ENCODE peak calls at places on chromosome 19, in four cellular contexts. One of them, this sample, is unnamed.
A peak's percentile ranks its signal among the peaks of the same experiment; 100 is the strongest.

GRCh38 chr19:56393119-56394012 is at the start of gene ZNF582:
- DNase-seq in K562: peak; percentile 95
- DNase-seq in WTC11: peak; percentile 93
- DNase-seq in HepG2: peak; percentile 80
- DNase-seq in this sample: peak; percentile 97

GRCh38 chr19:16371540-16371986 is 46.9 kb downstream of the KLF2 start:
- DNase-seq in WTC11: no peak
- DNase-seq in K562: peak; percentile 75
- DNase-seq in HepG2: no peak
- DNase-seq in this sample: no peak

GRCh38 chr19:57830071-57830602 is at the start of gene ZNF587B:
- DNase-seq in WTC11: peak; percentile 94
- DNase-seq in HepG2: peak; percentile 47
- DNase-seq in K562: peak; percentile 61
- DNase-seq in this sample: no peak

GRCh38 chr19:48539503-48540096 is 12.4 kb upstream of the SULT2B1 start:
- DNase-seq in K562: peak; percentile 50
- DNase-seq in WTC11: no peak
- DNase-seq in HepG2: no peak
- DNase-seq in this sample: peak; percentile 94

GRCh38 chr19:44740351-44740824 is 8.1 kb upstream of the BCL3 start:
- DNase-seq in WTC11: no peak
- DNase-seq in K562: peak; percentile 56
- DNase-seq in HepG2: peak; percentile 83
- DNase-seq in this sample: no peak

GRCh38 chr19:46976845-46977320 is 42.8 kb upstream of the NPAS1 start:
- DNase-seq in HepG2: no peak
- DNase-seq in WTC11: peak; percentile 49
- DNase-seq in K562: peak; percentile 81
- DNase-seq in this sample: no peak

GRCh38 chr19:5805465-5806132 is 732 bp downstream of the NRTN start:
- DNase-seq in WTC11: peak; percentile 95
- DNase-seq in K562: peak; percentile 87
- DNase-seq in HepG2: peak; percentile 65
- DNase-seq in this sample: peak; percentile 62

GRCh38 chr19:13195678-13196077 is 45.5 kb downstream of the IER2 start:
- DNase-seq in WTC11: peak; percentile 87
- DNase-seq in HepG2: peak; percentile 80
- DNase-seq in K562: peak; percentile 72
- DNase-seq in this sample: peak; percentile 36

GRCh38 chr19:882871-883497 is 10.0 kb downstream of the MED16 start:
- DNase-seq in HepG2: no peak
- DNase-seq in K562: no peak
- DNase-seq in WTC11: no peak
- DNase-seq in this sample: no peak

GRCh38 chr19:45767410-45767880 is 1.6 kb downstream of the SIX5 start:
- DNase-seq in K562: peak; percentile 89
- DNase-seq in HepG2: peak; percentile 78
- DNase-seq in WTC11: peak; percentile 69
- DNase-seq in this sample: peak; percentile 74

DNA sequence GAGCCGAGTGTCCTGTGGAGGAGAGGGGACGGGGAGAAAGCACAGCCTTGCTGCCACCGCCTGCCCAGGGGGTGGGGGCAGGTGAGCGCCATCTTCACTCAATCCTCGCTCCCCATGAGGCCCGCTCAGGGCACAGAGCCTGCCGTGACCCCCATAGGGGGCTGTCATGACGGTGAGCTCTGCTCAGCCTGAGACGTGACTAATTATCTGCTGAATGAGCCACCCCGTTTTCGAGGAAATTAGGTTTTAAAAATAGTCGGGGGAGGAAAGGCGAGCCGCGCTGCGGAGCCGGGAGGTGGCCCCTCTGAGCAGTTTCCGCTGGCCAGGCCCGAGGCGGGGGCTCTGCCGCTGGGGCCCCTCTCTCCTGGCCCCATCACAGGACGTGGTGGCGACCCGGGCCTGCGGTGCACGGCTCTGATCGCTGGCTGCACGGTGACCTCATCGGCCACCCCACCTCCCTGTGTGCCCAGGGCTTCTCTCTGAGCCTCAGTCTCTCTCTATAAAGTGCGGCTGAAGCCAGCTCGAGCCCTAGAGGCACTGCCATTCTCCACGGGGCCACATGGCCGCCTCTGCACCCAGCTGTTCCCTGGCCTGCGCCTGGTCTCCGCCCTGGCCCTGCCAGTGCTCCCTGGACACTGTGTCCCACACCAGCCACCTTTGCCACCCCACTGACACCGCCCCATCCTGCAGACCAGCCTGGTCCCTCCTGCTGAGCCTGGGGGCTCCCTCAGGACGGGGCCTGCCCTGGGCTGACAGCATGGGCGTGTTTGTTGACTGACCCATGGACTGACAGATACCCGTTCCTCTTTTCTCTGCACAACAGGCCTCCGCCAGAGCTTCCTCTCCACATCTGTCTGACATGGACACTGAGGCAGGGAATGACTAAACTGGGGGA is 28.3 kb downstream of the PIP5K1C start:
- DNase-seq in WTC11: no peak
- DNase-seq in HepG2: no peak
- DNase-seq in K562: peak; percentile 70
- DNase-seq in this sample: no peak
- TF ChIP-seq NR3C1 in WTC11: no peak
- TF ChIP-seq NR3C1 in HepG2: no peak
- TF ChIP-seq NR3C1 in K562: no peak
- TF ChIP-seq NR3C1 in this sample: no peak

GRCh38 chr19:51687791-51688664 is 5.1 kb upstream of the SPACA6 start:
- DNase-seq in HepG2: no peak
- DNase-seq in WTC11: peak; percentile 64
- DNase-seq in K562: peak; percentile 67
- DNase-seq in this sample: peak; percentile 73

GRCh38 chr19:51690359-51691121 is 2.6 kb upstream of the SPACA6 start:
- DNase-seq in K562: peak; percentile 94
- DNase-seq in WTC11: peak; percentile 76
- DNase-seq in HepG2: no peak
- DNase-seq in this sample: peak; percentile 91

GRCh38 chr19:51691122-51692064 is 1.7 kb upstream of the SPACA6 start:
- DNase-seq in HepG2: no peak
- DNase-seq in WTC11: peak; percentile 25
- DNase-seq in K562: no peak
- DNase-seq in this sample: no peak

GRCh38 chr19:51688665-51689571 is 4.2 kb upstream of the SPACA6 start:
- DNase-seq in HepG2: peak; percentile 61
- DNase-seq in WTC11: peak; percentile 81
- DNase-seq in K562: peak; percentile 87
- DNase-seq in this sample: peak; percentile 71

GRCh38 chr19:51689751-51690358 is 3.3 kb upstream of the SPACA6 start:
- DNase-seq in WTC11: peak; percentile 77
- DNase-seq in K562: peak; percentile 75
- DNase-seq in HepG2: no peak
- DNase-seq in this sample: peak; percentile 87
- TF ChIP-seq USF2 in WTC11: no peak
- TF ChIP-seq USF2 in K562: no peak
- TF ChIP-seq USF2 in HepG2: no peak
- TF ChIP-seq USF2 in this sample: no peak

GRCh38 chr19:50820549-50821247 is 2.9 kb downstream of the KLK1 start:
- DNase-seq in HepG2: no peak
- DNase-seq in K562: peak; percentile 85
- DNase-seq in WTC11: no peak
- DNase-seq in this sample: no peak

GRCh38 chr19:50818859-50819472 is 4.6 kb downstream of the KLK1 start:
- DNase-seq in K562: no peak
- DNase-seq in HepG2: no peak
- DNase-seq in WTC11: no peak
- DNase-seq in this sample: no peak

GRCh38 chr19:50820086-50820485 is 3.5 kb downstream of the KLK1 start:
- DNase-seq in HepG2: no peak
- DNase-seq in K562: peak; percentile 66
- DNase-seq in WTC11: no peak
- DNase-seq in this sample: no peak

GRCh38 chr19:50819636-50820035 is 4.0 kb downstream of the KLK1 start:
- DNase-seq in HepG2: no peak
- DNase-seq in WTC11: no peak
- DNase-seq in K562: no peak
- DNase-seq in this sample: no peak

GRCh38 chr19:50817941-50818858 is 5.4 kb downstream of the KLK1 start:
- DNase-seq in K562: peak; percentile 94
- DNase-seq in HepG2: no peak
- DNase-seq in WTC11: peak; percentile 97
- DNase-seq in this sample: peak; percentile 95
- TF ChIP-seq NR3C1 in K562: no peak
- TF ChIP-seq NR3C1 in HepG2: no peak
- TF ChIP-seq NR3C1 in WTC11: no peak
- TF ChIP-seq NR3C1 in this sample: no peak

GRCh38 chr19:30374791-30375650 is 2.8 kb downstream of the ZNF536 start:
- DNase-seq in HepG2: no peak
- DNase-seq in K562: no peak
- DNase-seq in WTC11: peak; percentile 48
- DNase-seq in this sample: no peak
- TF ChIP-seq USF2 in HepG2: no peak
- TF ChIP-seq USF2 in K562: no peak
- TF ChIP-seq USF2 in WTC11: no peak
- TF ChIP-seq USF2 in this sample: no peak

GRCh38 chr19:8150998-8151397 is 1.6 kb upstream of the FBN3 start:
- DNase-seq in WTC11: no peak
- DNase-seq in HepG2: no peak
- DNase-seq in K562: no peak
- DNase-seq in this sample: no peak

GRCh38 chr19:8148410-8149231 is 771 bp downstream of the FBN3 start:
- DNase-seq in HepG2: no peak
- DNase-seq in WTC11: peak; percentile 93
- DNase-seq in K562: peak; percentile 47
- DNase-seq in this sample: peak; percentile 29

GRCh38 chr19:8149261-8150094 is at the start of gene FBN3:
- DNase-seq in HepG2: no peak
- DNase-seq in K562: no peak
- DNase-seq in WTC11: peak; percentile 75
- DNase-seq in this sample: no peak

GRCh38 chr19:8151499-8152035 is 2.2 kb upstream of the FBN3 start:
- DNase-seq in HepG2: no peak
- DNase-seq in K562: no peak
- DNase-seq in WTC11: no peak
- DNase-seq in this sample: no peak

GRCh38 chr19:8150178-8150865 is 930 bp upstream of the FBN3 start:
- DNase-seq in WTC11: no peak
- DNase-seq in K562: no peak
- DNase-seq in HepG2: peak; percentile 72
- DNase-seq in this sample: no peak
- TF ChIP-seq NR3C1 in WTC11: no peak
- TF ChIP-seq NR3C1 in K562: no peak
- TF ChIP-seq NR3C1 in HepG2: no peak
- TF ChIP-seq NR3C1 in this sample: no peak

GRCh38 chr19:3319643-3320353 is 46.6 kb upstream of the NFIC start:
- DNase-seq in K562: no peak
- DNase-seq in WTC11: no peak
- DNase-seq in HepG2: no peak
- DNase-seq in this sample: no peak
- TF ChIP-seq USF2 in K562: no peak
- TF ChIP-seq USF2 in WTC11: no peak
- TF ChIP-seq USF2 in HepG2: no peak
- TF ChIP-seq USF2 in this sample: no peak

DNA sequence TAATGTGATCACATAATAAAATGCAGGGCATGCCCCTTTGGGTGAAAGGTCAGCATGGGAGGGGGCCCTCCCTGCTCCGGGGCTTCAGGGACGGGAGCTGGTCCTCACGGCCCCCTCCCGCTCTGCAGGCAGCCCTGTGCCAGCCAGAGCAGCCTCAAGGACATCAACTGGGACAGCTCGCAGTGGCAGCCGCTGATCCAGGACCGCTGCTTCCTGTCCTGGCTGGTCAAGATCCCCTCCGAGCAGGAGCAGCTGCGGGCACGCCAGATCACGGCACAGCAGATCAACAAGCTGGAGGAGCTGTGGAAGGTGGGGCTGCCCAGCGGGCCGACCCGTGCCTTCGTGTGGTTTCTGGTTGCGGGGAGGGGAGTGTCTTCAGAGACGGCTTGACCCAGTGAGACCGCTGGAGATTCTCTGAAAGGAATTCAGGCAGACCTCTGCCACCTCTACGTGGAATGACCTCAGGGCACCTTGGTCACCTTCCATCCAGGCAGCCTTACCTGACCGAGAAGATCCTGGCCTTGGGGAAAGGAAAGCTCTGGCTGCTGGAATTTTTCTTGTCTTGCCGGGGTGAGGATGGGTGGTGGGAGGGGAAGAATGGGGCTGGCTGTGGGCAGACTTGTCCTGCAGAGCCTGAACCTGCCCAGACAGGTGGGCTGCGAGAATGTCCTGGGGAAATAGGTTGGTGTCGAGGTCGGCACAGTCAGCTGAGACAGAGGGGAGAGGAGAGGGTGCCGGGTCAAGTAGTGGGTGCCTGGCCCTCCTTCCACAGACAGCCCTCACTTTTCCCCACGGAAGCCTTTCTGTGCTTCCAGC is 19.0 kb downstream of the UPF1 start:
- DNase-seq in K562: no peak
- DNase-seq in WTC11: no peak
- DNase-seq in HepG2: no peak
- DNase-seq in this sample: no peak
- TF ChIP-seq NR3C1 in K562: no peak
- TF ChIP-seq NR3C1 in WTC11: no peak
- TF ChIP-seq NR3C1 in HepG2: no peak
- TF ChIP-seq NR3C1 in this sample: no peak

DNA sequence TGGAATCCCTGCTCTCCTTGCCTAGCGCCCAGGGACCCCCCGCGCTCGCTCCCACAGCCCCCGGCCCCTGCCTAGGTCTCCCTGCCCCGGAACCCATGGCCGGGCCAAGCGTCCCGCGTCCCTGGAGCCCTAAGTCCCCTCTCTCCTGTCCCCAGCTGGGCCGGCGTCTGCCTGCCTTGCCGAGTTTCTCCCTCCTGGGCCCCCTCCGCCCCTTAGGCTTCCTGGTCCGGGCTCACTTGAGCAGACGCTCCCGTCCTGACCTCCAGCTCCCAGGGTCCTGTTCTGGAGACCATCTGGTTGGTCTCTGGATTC is 603 bp downstream of the NCLN start:
- DNase-seq in K562: peak; percentile 31
- DNase-seq in WTC11: no peak
- DNase-seq in HepG2: no peak
- DNase-seq in this sample: no peak
- TF ChIP-seq USF2 in K562: no peak
- TF ChIP-seq USF2 in WTC11: no peak
- TF ChIP-seq USF2 in HepG2: no peak
- TF ChIP-seq USF2 in this sample: no peak

GRCh38 chr19:53553159-53553558 is 15.2 kb downstream of the ZNF331 start:
- DNase-seq in K562: no peak
- DNase-seq in WTC11: no peak
- DNase-seq in HepG2: no peak
- DNase-seq in this sample: no peak

GRCh38 chr19:53549354-53549753 is 11.4 kb downstream of the ZNF331 start:
- DNase-seq in HepG2: no peak
- DNase-seq in WTC11: no peak
- DNase-seq in K562: no peak
- DNase-seq in this sample: no peak

GRCh38 chr19:53553865-53554791 is 16.2 kb downstream of the ZNF331 start:
- DNase-seq in HepG2: no peak
- DNase-seq in WTC11: peak; percentile 52
- DNase-seq in K562: no peak
- DNase-seq in this sample: peak; percentile 42

GRCh38 chr19:53554804-53555203 is 16.9 kb downstream of the ZNF331 start:
- DNase-seq in WTC11: no peak
- DNase-seq in HepG2: no peak
- DNase-seq in K562: no peak
- DNase-seq in this sample: no peak

GRCh38 chr19:53552001-53552721 is 14.2 kb downstream of the ZNF331 start:
- DNase-seq in WTC11: no peak
- DNase-seq in HepG2: no peak
- DNase-seq in K562: no peak
- DNase-seq in this sample: no peak
- TF ChIP-seq NR3C1 in WTC11: no peak
- TF ChIP-seq NR3C1 in HepG2: no peak
- TF ChIP-seq NR3C1 in K562: no peak
- TF ChIP-seq NR3C1 in this sample: no peak